ENCODE peak calls at places on chromosomes 1 and 21, in ten cellular contexts. One of them, this sample, is unnamed.

GRCh38 chr1:37480581-37481288 is 6.4 kb downstream of the ZC3H12A start:
- DNase-seq in ovary: no peak
- DNase-seq in body of pancreas: no peak
- DNase-seq in uterus: no peak
- DNase-seq in Calu3: no peak
- DNase-seq in mesothelial cell of epicardium: no peak
- DNase-seq in BE2C: no peak
- DNase-seq in GM12865: no peak
- DNase-seq in neural progenitor cell: no peak
- DNase-seq in endothelial cell of umbilical vein: no peak
- DNase-seq in this sample: no peak

GRCh38 chr1:30687886-30688285 is 35.5 kb downstream of the MATN1 start:
- DNase-seq in ovary: no peak
- DNase-seq in body of pancreas: peak
- DNase-seq in uterus: no peak
- DNase-seq in Calu3: no peak
- DNase-seq in mesothelial cell of epicardium: no peak
- DNase-seq in BE2C: no peak
- DNase-seq in GM12865: no peak
- DNase-seq in neural progenitor cell: no peak
- DNase-seq in endothelial cell of umbilical vein: no peak
- DNase-seq in this sample: no peak

GRCh38 chr1:87292684-87293493 is 35.8 kb upstream of the LMO4 start:
- DNase-seq in ovary: no peak
- DNase-seq in body of pancreas: peak
- DNase-seq in uterus: peak
- DNase-seq in Calu3: peak
- DNase-seq in mesothelial cell of epicardium: peak
- DNase-seq in BE2C: peak
- DNase-seq in GM12865: peak
- DNase-seq in neural progenitor cell: peak
- DNase-seq in endothelial cell of umbilical vein: peak
- DNase-seq in this sample: peak

GRCh38 chr1:114509596-114510234 is 1.3 kb downstream of the TRIM33 start:
- DNase-seq in ovary: no peak
- DNase-seq in body of pancreas: no peak
- DNase-seq in uterus: no peak
- DNase-seq in Calu3: no peak
- DNase-seq in mesothelial cell of epicardium: no peak
- DNase-seq in BE2C: no peak
- DNase-seq in GM12865: no peak
- DNase-seq in neural progenitor cell: no peak
- DNase-seq in endothelial cell of umbilical vein: no peak
- DNase-seq in this sample: no peak

GRCh38 chr21:33980276-33980916 is 64.8 kb upstream of the ATP5PO start:
- DNase-seq in ovary: no peak
- DNase-seq in body of pancreas: no peak
- DNase-seq in uterus: no peak
- DNase-seq in Calu3: no peak
- DNase-seq in mesothelial cell of epicardium: no peak
- DNase-seq in BE2C: no peak
- DNase-seq in GM12865: no peak
- DNase-seq in neural progenitor cell: no peak
- DNase-seq in endothelial cell of umbilical vein: no peak
- DNase-seq in this sample: no peak

GRCh38 chr1:204108312-204109141 is 35.6 kb downstream of the SOX13 start:
- DNase-seq in ovary: no peak
- DNase-seq in body of pancreas: no peak
- DNase-seq in uterus: no peak
- DNase-seq in Calu3: no peak
- DNase-seq in mesothelial cell of epicardium: no peak
- DNase-seq in BE2C: no peak
- DNase-seq in GM12865: no peak
- DNase-seq in neural progenitor cell: peak
- DNase-seq in endothelial cell of umbilical vein: peak
- DNase-seq in this sample: no peak

GRCh38 chr1:55696181-55696580 is 481.0 kb upstream of the USP24 start:
- DNase-seq in ovary: no peak
- DNase-seq in body of pancreas: no peak
- DNase-seq in uterus: peak
- DNase-seq in Calu3: no peak
- DNase-seq in mesothelial cell of epicardium: no peak
- DNase-seq in BE2C: peak
- DNase-seq in GM12865: no peak
- DNase-seq in neural progenitor cell: no peak
- DNase-seq in endothelial cell of umbilical vein: no peak
- DNase-seq in this sample: no peak

GRCh38 chr1:230588323-230588746 is 53.9 kb upstream of the COG2 start:
- DNase-seq in ovary: no peak
- DNase-seq in body of pancreas: no peak
- DNase-seq in uterus: no peak
- DNase-seq in Calu3: no peak
- DNase-seq in mesothelial cell of epicardium: no peak
- DNase-seq in BE2C: no peak
- DNase-seq in GM12865: no peak
- DNase-seq in neural progenitor cell: no peak
- DNase-seq in endothelial cell of umbilical vein: no peak
- DNase-seq in this sample: no peak

GRCh38 chr21:46051821-46052675 is 45.9 kb upstream of the COL6A2 start:
- DNase-seq in ovary: peak
- DNase-seq in body of pancreas: no peak
- DNase-seq in uterus: no peak
- DNase-seq in Calu3: no peak
- DNase-seq in mesothelial cell of epicardium: no peak
- DNase-seq in BE2C: no peak
- DNase-seq in GM12865: no peak
- DNase-seq in neural progenitor cell: no peak
- DNase-seq in endothelial cell of umbilical vein: no peak
- DNase-seq in this sample: no peak

GRCh38 chr1:14443164-14443787 is 155.2 kb upstream of the KAZN start:
- DNase-seq in ovary: no peak
- DNase-seq in body of pancreas: no peak
- DNase-seq in uterus: no peak
- DNase-seq in Calu3: no peak
- DNase-seq in mesothelial cell of epicardium: peak
- DNase-seq in BE2C: peak
- DNase-seq in GM12865: no peak
- DNase-seq in neural progenitor cell: peak
- DNase-seq in endothelial cell of umbilical vein: no peak
- DNase-seq in this sample: no peak

GRCh38 chr1:41673806-41674205 is 189.3 kb upstream of the EDN2 start:
- DNase-seq in ovary: peak
- DNase-seq in body of pancreas: no peak
- DNase-seq in uterus: no peak
- DNase-seq in Calu3: no peak
- DNase-seq in mesothelial cell of epicardium: no peak
- DNase-seq in BE2C: no peak
- DNase-seq in GM12865: peak
- DNase-seq in neural progenitor cell: no peak
- DNase-seq in endothelial cell of umbilical vein: no peak
- DNase-seq in this sample: peak

GRCh38 chr1:6991271-6991670 is 206.0 kb downstream of the CAMTA1 start:
- DNase-seq in ovary: no peak
- DNase-seq in body of pancreas: no peak
- DNase-seq in uterus: no peak
- DNase-seq in Calu3: no peak
- DNase-seq in mesothelial cell of epicardium: no peak
- DNase-seq in BE2C: no peak
- DNase-seq in GM12865: no peak
- DNase-seq in neural progenitor cell: no peak
- DNase-seq in endothelial cell of umbilical vein: peak
- DNase-seq in this sample: no peak

GRCh38 chr1:6998267-6998666 is 213.0 kb downstream of the CAMTA1 start:
- DNase-seq in ovary: no peak
- DNase-seq in body of pancreas: peak
- DNase-seq in uterus: no peak
- DNase-seq in Calu3: peak
- DNase-seq in mesothelial cell of epicardium: no peak
- DNase-seq in BE2C: peak
- DNase-seq in GM12865: no peak
- DNase-seq in neural progenitor cell: peak
- DNase-seq in endothelial cell of umbilical vein: no peak
- DNase-seq in this sample: no peak

GRCh38 chr1:6996371-6996770 is 211.1 kb downstream of the CAMTA1 start:
- DNase-seq in ovary: no peak
- DNase-seq in body of pancreas: no peak
- DNase-seq in uterus: no peak
- DNase-seq in Calu3: no peak
- DNase-seq in mesothelial cell of epicardium: no peak
- DNase-seq in BE2C: no peak
- DNase-seq in GM12865: peak
- DNase-seq in neural progenitor cell: no peak
- DNase-seq in endothelial cell of umbilical vein: no peak
- DNase-seq in this sample: peak

GRCh38 chr1:6999826-7000225 is 214.6 kb downstream of the CAMTA1 start:
- DNase-seq in ovary: no peak
- DNase-seq in body of pancreas: no peak
- DNase-seq in uterus: no peak
- DNase-seq in Calu3: no peak
- DNase-seq in mesothelial cell of epicardium: no peak
- DNase-seq in BE2C: no peak
- DNase-seq in GM12865: no peak
- DNase-seq in neural progenitor cell: no peak
- DNase-seq in endothelial cell of umbilical vein: no peak
- DNase-seq in this sample: no peak

GRCh38 chr1:6995789-6996188 is 210.5 kb downstream of the CAMTA1 start:
- DNase-seq in ovary: no peak
- DNase-seq in body of pancreas: no peak
- DNase-seq in uterus: no peak
- DNase-seq in Calu3: no peak
- DNase-seq in mesothelial cell of epicardium: no peak
- DNase-seq in BE2C: no peak
- DNase-seq in GM12865: no peak
- DNase-seq in neural progenitor cell: no peak
- DNase-seq in endothelial cell of umbilical vein: no peak
- DNase-seq in this sample: no peak
- TF ChIP-seq CTCF in ovary: no peak
- TF ChIP-seq CTCF in body of pancreas: no peak
- TF ChIP-seq CTCF in uterus: no peak
- TF ChIP-seq CTCF in Calu3: no peak
- TF ChIP-seq CTCF in mesothelial cell of epicardium: no peak
- TF ChIP-seq CTCF in BE2C: no peak
- TF ChIP-seq CTCF in GM12865: no peak
- TF ChIP-seq CTCF in neural progenitor cell: no peak
- TF ChIP-seq CTCF in endothelial cell of umbilical vein: no peak
- TF ChIP-seq CTCF in this sample: no peak

DNA sequence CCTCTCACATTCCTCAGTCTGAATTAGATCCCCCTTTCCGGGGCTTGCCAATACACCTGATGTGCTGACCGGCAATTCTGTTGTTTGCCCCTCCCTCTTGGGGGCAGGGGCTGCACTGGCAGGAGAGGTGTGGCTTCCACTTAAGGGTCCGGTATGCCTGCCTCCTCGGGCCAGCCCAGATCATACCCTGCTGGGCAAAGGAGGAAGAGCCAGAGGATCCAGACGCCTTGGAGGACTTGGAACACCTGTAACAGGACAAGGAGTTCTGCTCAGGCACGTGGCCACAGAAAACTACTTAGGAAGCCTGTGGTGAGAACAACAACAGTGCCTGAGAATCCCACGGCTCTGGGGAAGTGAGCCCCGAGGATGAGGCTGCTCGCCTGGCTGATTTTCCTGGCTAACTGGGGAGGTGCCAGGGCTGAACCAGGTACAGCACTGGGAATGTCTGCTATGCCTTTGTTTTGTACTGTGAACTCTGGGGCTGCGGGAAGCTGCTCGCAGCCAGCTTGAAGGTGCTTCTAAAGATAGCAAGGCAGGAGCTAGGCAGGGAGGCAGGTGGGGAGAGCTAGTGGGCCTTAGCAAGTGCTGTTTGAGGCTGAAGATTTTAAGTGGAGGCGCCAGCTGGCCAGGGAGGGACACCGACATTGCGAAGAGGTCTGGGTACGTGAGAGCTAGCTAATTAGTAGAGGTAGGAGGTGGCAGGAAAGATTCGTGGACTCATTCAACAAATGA is at the start of gene SMPDL3B:
- DNase-seq in ovary: no peak
- DNase-seq in body of pancreas: peak
- DNase-seq in uterus: no peak
- DNase-seq in Calu3: peak
- DNase-seq in mesothelial cell of epicardium: peak
- DNase-seq in BE2C: no peak
- DNase-seq in GM12865: no peak
- DNase-seq in neural progenitor cell: peak
- DNase-seq in endothelial cell of umbilical vein: peak
- DNase-seq in this sample: no peak
- TF ChIP-seq CTCF in ovary: no peak
- TF ChIP-seq CTCF in body of pancreas: peak
- TF ChIP-seq CTCF in uterus: no peak
- TF ChIP-seq CTCF in Calu3: no peak
- TF ChIP-seq CTCF in mesothelial cell of epicardium: no peak
- TF ChIP-seq CTCF in BE2C: no peak
- TF ChIP-seq CTCF in GM12865: no peak
- TF ChIP-seq CTCF in neural progenitor cell: peak
- TF ChIP-seq CTCF in endothelial cell of umbilical vein: no peak
- TF ChIP-seq CTCF in this sample: no peak

DNA sequence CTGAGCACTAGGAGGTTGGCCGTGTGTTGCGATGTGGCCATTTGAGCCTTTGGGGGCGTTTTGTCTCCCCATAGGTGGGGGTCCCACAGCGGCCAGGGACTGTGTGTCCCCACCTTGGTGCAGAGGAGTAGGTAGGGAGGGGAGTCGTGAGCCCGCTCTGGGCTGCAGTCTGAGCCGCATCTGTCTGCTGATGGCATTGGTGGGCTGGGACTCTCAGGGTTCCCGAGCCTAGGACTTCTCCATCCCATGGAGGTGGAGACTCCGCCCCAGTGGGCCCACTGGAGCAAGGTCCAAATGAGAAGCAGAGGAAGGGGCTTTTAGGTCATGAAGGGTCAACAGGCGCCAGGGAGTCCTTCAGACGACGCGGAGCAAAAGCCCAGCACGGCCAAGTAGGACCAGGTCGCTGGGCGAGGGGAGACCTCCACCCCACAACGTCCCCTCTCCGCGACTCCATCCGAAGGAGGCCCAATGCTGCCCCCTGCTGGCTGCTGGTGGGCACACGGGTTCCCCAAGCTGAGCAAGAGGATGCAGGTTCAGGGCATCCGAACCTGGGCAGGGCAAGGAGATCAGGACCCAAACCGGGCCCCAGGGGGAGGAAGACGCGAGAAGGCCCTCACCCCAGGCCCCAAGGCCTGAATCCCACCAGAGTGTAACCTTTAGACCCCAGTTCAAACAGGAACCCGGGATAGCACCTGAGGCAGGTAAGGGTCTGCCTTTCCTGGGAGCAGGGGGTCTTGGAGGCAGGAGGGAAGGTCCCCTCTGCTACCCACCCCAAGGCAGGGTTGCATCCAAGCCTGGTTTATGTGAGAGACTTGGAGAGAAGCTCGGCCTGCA is 14.9 kb downstream of the TTC34 start:
- DNase-seq in ovary: no peak
- DNase-seq in body of pancreas: peak
- DNase-seq in uterus: peak
- DNase-seq in Calu3: peak
- DNase-seq in mesothelial cell of epicardium: peak
- DNase-seq in BE2C: peak
- DNase-seq in GM12865: peak
- DNase-seq in neural progenitor cell: peak
- DNase-seq in endothelial cell of umbilical vein: peak
- DNase-seq in this sample: peak
- TF ChIP-seq CTCF in ovary: no peak
- TF ChIP-seq CTCF in body of pancreas: peak
- TF ChIP-seq CTCF in uterus: peak
- TF ChIP-seq CTCF in Calu3: peak
- TF ChIP-seq CTCF in mesothelial cell of epicardium: peak
- TF ChIP-seq CTCF in BE2C: peak
- TF ChIP-seq CTCF in GM12865: peak
- TF ChIP-seq CTCF in neural progenitor cell: peak
- TF ChIP-seq CTCF in endothelial cell of umbilical vein: peak
- TF ChIP-seq CTCF in this sample: peak

GRCh38 chr1:222794656-222795474 is 20.0 kb upstream of the DISP1 start:
- DNase-seq in ovary: no peak
- DNase-seq in body of pancreas: peak
- DNase-seq in uterus: no peak
- DNase-seq in Calu3: no peak
- DNase-seq in mesothelial cell of epicardium: no peak
- DNase-seq in BE2C: no peak
- DNase-seq in GM12865: no peak
- DNase-seq in neural progenitor cell: no peak
- DNase-seq in endothelial cell of umbilical vein: no peak
- DNase-seq in this sample: no peak
- TF ChIP-seq CTCF in ovary: no peak
- TF ChIP-seq CTCF in body of pancreas: peak
- TF ChIP-seq CTCF in uterus: no peak
- TF ChIP-seq CTCF in Calu3: no peak
- TF ChIP-seq CTCF in mesothelial cell of epicardium: no peak
- TF ChIP-seq CTCF in BE2C: peak
- TF ChIP-seq CTCF in GM12865: no peak
- TF ChIP-seq CTCF in neural progenitor cell: no peak
- TF ChIP-seq CTCF in endothelial cell of umbilical vein: no peak
- TF ChIP-seq CTCF in this sample: no peak